ENCODE peak calls at places on chromosomes 11 and 22, in ten cellular contexts. O is heart right ventricle, X is OCI-LY7, M is tibial nerve, P is PC-9, G is psoas muscle, Z is choroid plexus epithelial cell, L is GM13977, E is ovary, B is transverse colon. J is an unnamed sample.

GRCh38 chr11:35484435-35484834 is 41.0 kb downstream of the PAMR1 start:
- DNase-seq in O (no peak), X (no peak), M (no peak), P (no peak), G (no peak), Z (no peak), L (no peak), E (no peak), B (no peak), J (no peak)

GRCh38 chr11:64447717-64448598 is 89.0 kb downstream of the RPS6KA4 start:
- DNase-seq in O (peak), X (peak), M (peak), P (no peak), G (peak), Z (peak), L (peak), E (peak), B (peak), J (peak)

GRCh38 chr11:128568166-128568778 is 19.1 kb downstream of the ETS1 start:
- DNase-seq in O (peak), X (no peak), M (no peak), P (no peak), G (no peak), Z (no peak), L (no peak), E (no peak), B (no peak), J (no peak)

GRCh38 chr11:32418836-32419235 is 16.5 kb downstream of the WT1 start:
- DNase-seq in O (no peak), X (no peak), M (no peak), P (no peak), G (no peak), Z (no peak), L (no peak), E (no peak), B (no peak), J (no peak)

GRCh38 chr22:46165975-46166374 is 15.6 kb downstream of the PPARA start:
- DNase-seq in O (no peak), X (no peak), M (no peak), P (no peak), G (no peak), Z (no peak), L (no peak), E (no peak), B (no peak), J (no peak)

GRCh38 chr11:116454020-116454645 is 318.7 kb downstream of the BUD13 start:
- DNase-seq in O (peak), X (peak), M (peak), P (no peak), G (no peak), Z (peak), L (peak), E (peak), B (peak), J (peak)

GRCh38 chr11:65498042-65498726 is 661 bp upstream of the MALAT1 start:
- DNase-seq in O (peak), X (peak), M (peak), P (peak), G (peak), Z (peak), L (peak), E (peak), B (peak), J (peak)

GRCh38 chr11:128058580-128059208 is 528.7 kb downstream of the ETS1 start:
- DNase-seq in O (no peak), X (no peak), M (no peak), P (no peak), G (no peak), Z (no peak), L (no peak), E (no peak), B (no peak), J (no peak)

GRCh38 chr11:27718853-27719574 is 18.8 kb upstream of the BDNF start:
- DNase-seq in O (peak), X (no peak), M (no peak), P (no peak), G (no peak), Z (peak), L (no peak), E (no peak), B (peak), J (no peak)

GRCh38 chr11:848380-848931 is 5.8 kb downstream of the TSPAN4 start:
- DNase-seq in O (no peak), X (peak), M (no peak), P (no peak), G (no peak), Z (peak), L (peak), E (peak), B (peak), J (peak)

GRCh38 chr11:12900496-12900895 is 108.6 kb upstream of the RASSF10 start:
- DNase-seq in O (no peak), X (no peak), M (no peak), P (peak), G (no peak), Z (peak), L (no peak), E (no peak), B (no peak), J (no peak)

GRCh38 chr11:113474362-113475159 is 637 bp downstream of the DRD2 start:
- DNase-seq in O (peak), X (peak), M (peak), P (no peak), G (peak), Z (peak), L (peak), E (peak), B (peak), J (peak)

GRCh38 chr11:112016088-112016764 is 9.0 kb upstream of the DLAT start:
- DNase-seq in O (no peak), X (no peak), M (no peak), P (no peak), G (no peak), Z (peak), L (peak), E (no peak), B (no peak), J (peak)

GRCh38 chr11:45607995-45608394 is 57.4 kb downstream of the CHST1 start:
- DNase-seq in O (peak), X (no peak), M (no peak), P (no peak), G (no peak), Z (no peak), L (no peak), E (no peak), B (peak), J (no peak)

GRCh38 chr11:41879186-41879738 is 419.8 kb upstream of the LRRC4C start:
- DNase-seq in O (no peak), X (no peak), M (no peak), P (no peak), G (no peak), Z (peak), L (no peak), E (no peak), B (no peak), J (no peak)

GRCh38 chr11:12330491-12331231 is 46.7 kb upstream of the PARVA start:
- DNase-seq in O (no peak), X (no peak), M (no peak), P (no peak), G (no peak), Z (no peak), L (no peak), E (no peak), B (no peak), J (no peak)

GRCh38 chr11:119481667-119482400 is 58.9 kb upstream of the THY1 start:
- DNase-seq in O (no peak), X (no peak), M (no peak), P (no peak), G (peak), Z (no peak), L (no peak), E (peak), B (peak), J (no peak)

GRCh38 chr11:84558085-84558905 is 1068.8 kb downstream of the DLG2 start:
- DNase-seq in O (peak), X (peak), M (peak), P (no peak), G (no peak), Z (peak), L (peak), E (no peak), B (peak), J (peak)

GRCh38 chr11:115527534-115528125 is 23.4 kb upstream of the CADM1 start:
- DNase-seq in O (no peak), X (no peak), M (no peak), P (no peak), G (no peak), Z (no peak), L (no peak), E (no peak), B (no peak), J (no peak)

GRCh38 chr22:42794551-42795510 is 62.2 kb downstream of the ARFGAP3 start:
- DNase-seq in O (no peak), X (no peak), M (no peak), P (no peak), G (no peak), Z (peak), L (no peak), E (peak), B (no peak), J (no peak)
- TF ChIP-seq CTCF in O (peak), X (peak), M (no peak), P (no peak), G (no peak), Z (peak), L (peak), E (no peak), B (no peak), J (no peak)

DNA sequence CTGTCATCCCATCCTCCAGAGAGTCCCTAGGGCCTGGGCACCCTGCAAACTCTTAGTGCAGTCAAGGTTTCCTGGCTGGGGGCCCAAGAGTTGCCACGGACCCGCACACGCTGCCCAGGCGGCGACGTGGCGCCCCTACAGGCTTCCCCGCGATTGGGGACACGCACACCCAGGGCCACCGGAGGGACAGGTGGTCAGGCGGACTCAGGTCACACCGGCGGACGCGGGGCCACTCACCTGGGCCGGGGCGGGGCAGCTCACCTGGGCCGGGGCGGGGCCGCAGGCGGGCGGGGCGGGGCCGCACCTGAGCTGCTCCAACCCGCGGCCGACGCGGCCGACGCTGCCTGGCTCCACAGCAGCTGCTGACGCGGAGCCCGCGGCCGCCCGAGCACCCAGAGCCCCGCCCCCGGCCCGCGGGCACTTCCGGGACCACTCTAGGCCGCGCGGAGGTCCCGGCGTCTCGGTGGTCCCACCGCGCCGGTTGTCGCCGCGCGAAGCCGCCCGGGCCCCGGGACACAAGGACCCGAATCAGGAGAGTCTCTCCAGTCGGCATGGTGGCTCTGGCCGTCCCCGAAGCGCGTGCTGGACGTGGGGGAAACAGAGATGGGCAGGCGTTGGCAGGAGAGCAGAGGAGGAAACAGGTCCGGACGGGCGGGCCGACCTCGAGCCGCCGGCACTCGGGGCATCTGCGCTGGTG is at the start of gene ZNF70:
- DNase-seq in O (peak), X (peak), M (peak), P (peak), G (peak), Z (peak), L (peak), E (peak), B (peak), J (peak)
- TF ChIP-seq CTCF in O (peak), X (peak), M (no peak), P (no peak), G (no peak), Z (peak), L (peak), E (no peak), B (peak), J (peak)

GRCh38 chr11:69726019-69726418 is 22.2 kb upstream of the FGF19 start:
- DNase-seq in O (no peak), X (no peak), M (no peak), P (no peak), G (no peak), Z (no peak), L (no peak), E (no peak), B (no peak), J (no peak)

GRCh38 chr11:69718912-69719311 is 15.1 kb upstream of the FGF19 start:
- DNase-seq in O (no peak), X (no peak), M (no peak), P (no peak), G (no peak), Z (no peak), L (no peak), E (no peak), B (no peak), J (no peak)

GRCh38 chr11:69718147-69718546 is 14.3 kb upstream of the FGF19 start:
- DNase-seq in O (peak), X (peak), M (no peak), P (peak), G (no peak), Z (peak), L (peak), E (no peak), B (no peak), J (peak)

GRCh38 chr11:69721061-69721460 is 17.2 kb upstream of the FGF19 start:
- DNase-seq in O (no peak), X (no peak), M (no peak), P (no peak), G (no peak), Z (no peak), L (no peak), E (no peak), B (no peak), J (no peak)

DNA sequence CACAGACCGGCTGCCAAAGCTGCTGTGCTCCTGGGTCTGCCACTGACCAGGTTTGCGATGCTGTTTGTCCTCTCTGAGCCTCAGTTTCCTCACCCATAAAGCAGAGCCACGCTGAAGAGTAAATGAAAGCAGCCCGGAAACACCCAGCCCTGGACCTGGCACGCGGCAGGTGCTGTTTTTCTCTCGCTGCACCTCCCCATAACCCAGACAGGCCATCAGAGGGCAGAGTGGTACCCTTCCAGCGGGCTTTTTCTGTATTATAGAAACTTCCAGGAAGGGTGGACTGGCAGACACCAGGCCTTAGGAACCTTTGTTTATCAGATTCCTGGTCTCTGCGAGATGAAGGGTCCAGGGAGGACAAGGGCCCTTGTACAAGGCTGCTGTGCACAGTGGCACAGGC is 17.9 kb upstream of the FGF19 start:
- DNase-seq in O (no peak), X (no peak), M (no peak), P (no peak), G (no peak), Z (no peak), L (no peak), E (no peak), B (no peak), J (no peak)
- TF ChIP-seq CTCF in O (no peak), X (peak), M (no peak), P (peak), G (no peak), Z (peak), L (no peak), E (no peak), B (no peak), J (no peak)

DNA sequence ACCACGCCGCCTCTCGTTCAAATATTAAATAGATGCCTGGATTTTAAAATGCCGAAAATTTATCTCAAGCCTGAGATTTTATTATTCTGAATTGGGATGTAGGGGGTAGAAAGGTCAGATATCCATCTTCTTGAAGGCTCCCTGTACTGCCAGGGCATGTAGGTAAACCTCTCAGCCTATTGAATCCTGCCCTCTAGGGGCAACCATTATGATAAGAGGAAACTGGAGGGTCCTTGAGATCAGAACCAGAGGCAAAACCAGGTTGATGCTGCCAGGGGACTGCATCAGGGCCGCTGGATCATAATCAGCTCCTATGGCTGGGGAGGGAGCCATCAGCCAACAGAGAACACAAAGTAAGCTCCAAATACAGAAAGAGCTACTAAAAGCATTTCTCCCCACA is 92.4 kb downstream of the KCNC1 start:
- DNase-seq in O (no peak), X (no peak), M (no peak), P (no peak), G (no peak), Z (no peak), L (no peak), E (no peak), B (no peak), J (no peak)
- TF ChIP-seq CTCF in O (peak), X (peak), M (no peak), P (no peak), G (no peak), Z (peak), L (no peak), E (no peak), B (no peak), J (no peak)

DNA sequence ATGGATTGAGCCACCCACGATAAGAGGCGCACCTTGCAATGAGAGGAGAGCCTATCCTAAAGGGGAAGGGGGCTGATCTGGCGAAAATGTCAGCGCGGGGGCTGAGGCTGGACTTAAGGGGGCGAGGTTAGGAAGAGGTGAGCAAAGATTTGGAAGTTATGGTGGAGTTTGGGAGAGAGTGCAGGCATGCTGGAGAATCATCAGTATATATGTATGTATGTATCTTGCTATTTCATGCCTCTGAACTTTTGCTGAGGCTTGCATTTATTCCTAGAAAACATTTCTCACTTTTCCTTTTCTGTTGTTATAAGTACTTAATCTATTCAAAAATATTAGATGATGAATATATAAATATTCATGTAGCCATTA is 17.2 kb upstream of the THRSP start:
- DNase-seq in O (no peak), X (no peak), M (no peak), P (no peak), G (no peak), Z (no peak), L (no peak), E (no peak), B (no peak), J (no peak)
- TF ChIP-seq CTCF in O (no peak), X (peak), M (no peak), P (peak), G (no peak), Z (no peak), L (no peak), E (no peak), B (no peak), J (no peak)

DNA sequence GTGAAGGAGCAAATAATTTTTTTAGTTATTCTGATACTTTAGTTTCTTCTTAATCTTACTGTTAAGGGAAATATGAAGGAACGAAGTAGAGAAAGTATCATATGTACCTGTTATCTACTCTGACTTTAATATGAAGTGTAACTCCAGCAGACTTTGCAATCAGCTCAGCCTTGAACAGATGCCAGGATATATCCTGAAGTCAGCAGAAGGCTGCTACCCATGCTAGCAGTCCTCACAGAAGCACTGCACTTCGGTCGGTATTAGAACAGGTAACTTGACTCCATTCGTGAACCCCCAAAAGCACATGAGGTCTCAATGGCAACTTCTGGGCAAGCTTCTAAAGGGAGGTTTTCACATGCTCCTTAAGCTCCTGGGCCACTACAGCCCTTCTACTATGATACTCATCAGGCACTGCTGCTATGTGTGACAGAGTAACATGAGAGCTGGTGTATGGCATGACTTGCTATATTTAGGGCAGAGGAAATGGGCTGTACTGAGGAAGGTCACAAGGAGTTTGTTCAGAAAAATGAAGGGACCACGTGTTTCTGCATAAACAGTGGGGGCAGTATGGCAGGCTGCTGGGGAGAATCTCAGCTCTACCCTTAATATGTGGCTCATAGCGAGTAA is 344.1 kb downstream of the SOX6 start:
- DNase-seq in O (no peak), X (no peak), M (no peak), P (no peak), G (no peak), Z (peak), L (no peak), E (no peak), B (no peak), J (no peak)
- TF ChIP-seq CTCF in O (no peak), X (no peak), M (no peak), P (no peak), G (no peak), Z (no peak), L (no peak), E (no peak), B (no peak), J (no peak)